ENCODE peak calls at places on chromosomes 6 and 20, in nine cellular contexts. V is prostate gland; L is GM23248; D is bronchial epithelial cell; Z is adrenal gland; O is ovary; W is CD4-positive, alpha-beta memory T cell; U is fibroblast of lung; B is thoracic aorta. J is an unnamed sample. For H3K27me3, the result is how much of the 10 kb centered on the place peaks cover.

GRCh38 chr6:112620832-112621569 is 273.9 kb downstream of the RFPL4B start:
- DNase-seq in B (no peak), U (peak), O (no peak), W (no peak), Z (no peak), V (no peak), L (no peak), D (peak), J (no peak)

GRCh38 chr6:163416640-163417253 is 2.2 kb downstream of the QKI start:
- DNase-seq in D (peak), O (no peak), L (peak), B (no peak), U (peak), V (peak), Z (peak), W (peak), J (no peak)

GRCh38 chr20:53911301-53911700 is 159.1 kb downstream of the BCAS1 start:
- DNase-seq in V (no peak), W (no peak), D (no peak), U (no peak), O (no peak), Z (peak), B (no peak), L (no peak), J (no peak)

GRCh38 chr6:120994573-120994967 is 339.7 kb downstream of the TBC1D32 start:
- DNase-seq in V (no peak), B (no peak), L (peak), W (no peak), Z (no peak), O (no peak), D (no peak), U (no peak), J (no peak)

GRCh38 chr20:40991181-40991889 is 37.3 kb upstream of the TOP1 start:
- DNase-seq in O (no peak), U (no peak), B (no peak), V (no peak), D (no peak), Z (peak), W (peak), L (no peak), J (no peak)

GRCh38 chr20:18174906-18175683 is 37.4 kb downstream of the KAT14 start:
- DNase-seq in O (no peak), V (no peak), B (no peak), W (no peak), U (no peak), Z (no peak), D (no peak), L (no peak), J (no peak)

GRCh38 chr20:41050361-41051019 is 21.9 kb downstream of the TOP1 start:
- DNase-seq in O (no peak), W (no peak), Z (no peak), V (no peak), D (no peak), B (no peak), L (peak), U (peak), J (no peak)

GRCh38 chr6:97207383-97207782 is 75.6 kb downstream of the MMS22L start:
- DNase-seq in V (no peak), B (no peak), U (no peak), D (no peak), L (no peak), O (no peak), W (no peak), Z (no peak), J (no peak)

GRCh38 chr20:47574616-47575401 is 73.1 kb downstream of the NCOA3 start:
- DNase-seq in Z (peak), O (no peak), W (peak), L (no peak), U (peak), B (no peak), V (no peak), D (peak), J (no peak)

GRCh38 chr20:34951652-34952051 is 4.0 kb downstream of the GSS start:
- DNase-seq in B (no peak), L (no peak), Z (no peak), W (no peak), O (no peak), V (no peak), U (no peak), D (no peak), J (no peak)

DNA sequence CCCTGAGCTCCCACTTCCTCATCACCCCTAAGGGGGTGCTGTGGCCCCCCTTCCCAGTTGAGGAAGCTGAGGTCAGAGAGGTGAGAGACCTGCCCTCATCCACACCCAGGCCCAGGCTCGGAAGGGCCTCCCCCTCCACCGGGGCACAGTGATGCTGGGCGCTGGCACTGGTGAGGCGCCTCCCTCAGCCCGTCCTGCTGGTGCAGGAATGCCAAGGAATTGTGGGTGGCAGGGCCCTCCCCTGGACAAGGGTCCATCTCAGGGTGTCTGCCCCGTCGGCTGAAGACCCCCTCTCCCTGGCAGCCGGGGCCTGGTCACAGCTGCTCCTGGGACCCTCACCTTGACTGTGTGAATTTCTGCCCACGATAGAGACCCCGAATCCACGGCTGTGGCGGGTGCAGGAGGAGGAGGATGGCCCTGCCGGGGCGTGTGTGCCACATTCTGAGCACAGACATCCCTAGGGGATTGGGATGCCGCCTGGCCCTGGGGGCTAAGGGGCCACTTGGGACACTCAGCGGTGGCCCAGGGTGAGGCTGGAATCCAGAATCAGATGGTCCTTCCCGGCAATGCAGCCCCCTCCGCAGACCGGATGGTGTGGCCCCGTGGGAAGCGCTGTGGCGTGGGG is 70.2 kb upstream of the GATA5 start:
- DNase-seq in L (no peak), B (no peak), W (no peak), Z (no peak), U (no peak), D (no peak), V (no peak), O (no peak), J (no peak)
- H3K27me3 ChIP-seq in L (under half), B (under half), W (under half), Z (under half), U (under half), D (under half), V (under half), O (under half), J (under half)

GRCh38 chr20:51799586-51799985 is 2.7 kb downstream of the SALL4 start:
- DNase-seq in L (no peak), D (no peak), V (no peak), W (no peak), Z (no peak), O (no peak), U (no peak), B (no peak), J (no peak)
- H3K27me3 ChIP-seq in L (under half), D (under half), V (under half), W (under half), Z (under half), O (under half), U (under half), B (under half), J (half or more)

GRCh38 chr6:106510090-106510970 is 119.0 kb downstream of the RTN4IP1 start:
- DNase-seq in B (no peak), V (peak), W (peak), Z (no peak), L (peak), U (peak), D (peak), O (peak), J (peak)

GRCh38 chr6:106511274-106512047 is 117.8 kb downstream of the RTN4IP1 start:
- DNase-seq in Z (no peak), W (peak), D (peak), O (peak), V (peak), L (peak), U (peak), B (no peak), J (no peak)

GRCh38 chr6:106513813-106514212 is 115.5 kb downstream of the RTN4IP1 start:
- DNase-seq in V (no peak), B (no peak), U (no peak), L (peak), W (no peak), D (peak), Z (no peak), O (no peak), J (no peak)

GRCh38 chr6:106512958-106513480 is 116.3 kb downstream of the RTN4IP1 start:
- DNase-seq in B (no peak), O (no peak), Z (no peak), U (no peak), W (no peak), D (no peak), V (peak), L (no peak), J (no peak)

DNA sequence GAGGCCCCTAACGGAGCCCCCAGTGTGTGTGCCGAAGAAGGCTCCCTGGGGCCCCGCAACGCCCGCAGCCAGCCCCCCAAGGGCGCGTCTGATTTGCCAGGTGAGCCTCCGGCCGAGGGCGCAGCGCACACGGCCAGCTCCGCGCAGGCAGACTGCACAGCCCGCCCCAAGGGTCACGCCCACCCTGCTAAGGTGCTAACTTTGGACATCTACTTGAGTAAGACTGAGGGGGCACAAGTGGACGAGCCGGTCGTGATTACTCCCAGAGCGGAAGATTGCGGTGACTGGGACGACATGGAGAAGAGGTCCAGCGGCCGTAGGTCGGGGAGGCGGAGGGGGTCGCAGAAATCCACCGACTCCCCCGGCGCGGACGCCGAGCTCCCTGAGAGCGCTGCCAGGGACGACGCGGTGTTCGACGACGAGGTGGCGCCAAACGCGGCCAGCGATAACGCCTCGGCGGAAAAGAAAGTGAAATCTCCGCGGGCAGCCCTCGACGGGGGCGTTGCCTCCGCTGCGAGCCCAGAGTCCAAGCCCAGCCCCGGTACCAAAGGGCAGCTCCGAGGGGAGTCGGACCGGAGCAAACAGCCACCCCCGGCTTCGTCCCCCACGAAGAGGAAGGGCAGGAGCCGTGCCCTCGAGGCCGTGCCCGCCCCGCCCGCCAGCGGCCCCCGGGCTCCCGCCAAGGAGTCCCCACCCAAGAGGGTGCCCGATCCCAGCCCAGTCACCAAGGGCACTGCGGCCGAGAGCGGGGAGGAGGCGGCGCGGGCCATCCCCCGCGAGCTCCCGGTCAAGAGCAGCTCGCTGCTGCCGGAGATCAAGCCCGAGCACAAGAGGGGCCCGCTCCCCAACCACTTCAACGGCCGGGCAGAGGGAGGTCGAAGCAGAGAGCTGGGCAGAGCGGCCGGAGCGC is 117.0 kb downstream of the RTN4IP1 start:
- DNase-seq in O (peak), W (peak), D (peak), B (no peak), L (peak), V (peak), Z (peak), U (peak), J (peak)
- H3K27me3 ChIP-seq in O (under half), W (under half), D (under half), B (under half), L (under half), V (under half), Z (under half), U (under half), J (under half)

GRCh38 chr20:61251529-61252393 is at the start of gene CDH4:
- DNase-seq in D (no peak), U (peak), O (no peak), V (no peak), Z (no peak), B (no peak), W (no peak), L (peak), J (no peak)
- H3K27me3 ChIP-seq in D (under half), U (under half), O (under half), V (under half), Z (half or more), B (under half), W (under half), L (under half), J (under half)

DNA sequence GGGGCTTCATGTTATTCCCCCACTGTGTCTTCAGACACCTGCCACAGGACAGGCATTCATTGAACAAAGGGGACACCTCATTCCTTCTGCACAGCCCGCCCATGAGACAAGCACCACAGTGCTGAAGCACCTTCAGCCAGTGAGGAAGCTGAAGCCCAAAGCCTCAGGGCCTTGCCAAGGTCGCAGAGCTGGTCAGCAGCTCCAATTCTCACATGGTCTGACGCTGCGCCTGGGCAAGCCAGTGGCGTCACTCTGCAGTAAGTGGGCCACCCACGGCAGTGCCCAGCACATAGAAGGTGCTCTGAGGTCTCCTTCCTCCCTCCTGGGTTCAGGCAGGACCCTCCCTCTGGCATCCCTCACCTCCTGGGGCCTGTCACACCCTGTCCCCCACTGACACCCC is 43.2 kb downstream of the GRM4 start:
- DNase-seq in Z (peak), U (no peak), V (no peak), B (no peak), O (no peak), L (no peak), D (no peak), W (no peak), J (no peak)
- H3K27me3 ChIP-seq in Z (under half), U (under half), V (under half), B (under half), O (under half), L (under half), D (under half), W (under half), J (under half)

GRCh38 chr20:57262244-57263126 is 4.0 kb downstream of the BMP7 start:
- DNase-seq in D (no peak), Z (no peak), L (no peak), O (no peak), W (no peak), V (no peak), B (no peak), U (no peak), J (no peak)
- H3K27me3 ChIP-seq in D (under half), Z (half or more), L (half or more), O (under half), W (under half), V (under half), B (under half), U (under half), J (half or more)

DNA sequence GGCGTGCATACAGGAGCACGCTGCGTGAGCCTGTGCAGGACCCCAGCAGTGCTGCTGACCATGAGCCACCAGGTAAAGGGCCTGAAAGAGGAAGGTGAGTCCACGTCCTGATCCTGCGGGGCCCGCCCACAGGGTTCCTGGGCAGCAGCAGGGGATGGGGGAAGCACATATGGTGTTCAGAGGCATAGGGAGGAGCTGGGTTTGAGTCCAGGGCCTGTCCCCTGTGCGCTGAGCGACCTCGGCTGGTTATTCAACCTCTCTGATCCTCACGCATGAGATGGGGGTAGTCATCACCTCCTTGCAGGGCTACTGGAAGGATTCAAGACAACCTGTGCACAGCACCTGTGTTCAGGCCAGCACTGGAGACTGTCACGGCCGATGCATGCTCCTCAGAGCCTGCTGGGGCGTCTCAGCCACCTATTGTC is at the start of gene TMC2:
- DNase-seq in L (no peak), O (no peak), U (no peak), Z (no peak), W (no peak), B (no peak), D (no peak), V (no peak), J (no peak)
- H3K27me3 ChIP-seq in L (half or more), O (under half), U (under half), Z (under half), W (under half), B (under half), D (under half), V (under half), J (under half)